ENCODE peak calls at places on chromosomes 16 and 17, in seven cellular contexts. One of them, this sample, is unnamed.

GRCh38 chr17:19003966-19004600 is 481 bp downstream of the FAM83G start:
- DNase-seq in prostate gland: no peak
- DNase-seq in tibial nerve: no peak
- DNase-seq in neuronal stem cell: peak; percentile 32
- DNase-seq in hepatocyte: peak; percentile 81
- DNase-seq in uterus: peak; percentile 35
- DNase-seq in upper lobe of right lung: peak; percentile 73
- DNase-seq in this sample: peak; percentile 74

GRCh38 chr16:89445166-89445565 is 45.2 kb downstream of the ANKRD11 start:
- DNase-seq in prostate gland: no peak
- DNase-seq in tibial nerve: no peak
- DNase-seq in upper lobe of right lung: no peak
- DNase-seq in uterus: no peak
- DNase-seq in hepatocyte: no peak
- DNase-seq in neuronal stem cell: no peak
- DNase-seq in this sample: no peak

GRCh38 chr17:1203111-1203966 is 23.6 kb upstream of the ABR start:
- DNase-seq in uterus: peak; percentile 64
- DNase-seq in tibial nerve: peak; percentile 60
- DNase-seq in upper lobe of right lung: peak; percentile 86
- DNase-seq in prostate gland: peak; percentile 37
- DNase-seq in neuronal stem cell: peak; percentile 73
- DNase-seq in hepatocyte: peak; percentile 86
- DNase-seq in this sample: peak; percentile 75

GRCh38 chr16:70572050-70572925 is 48.7 kb downstream of the SF3B3 start:
- DNase-seq in neuronal stem cell: no peak
- DNase-seq in prostate gland: no peak
- DNase-seq in tibial nerve: no peak
- DNase-seq in hepatocyte: no peak
- DNase-seq in upper lobe of right lung: no peak
- DNase-seq in uterus: no peak
- DNase-seq in this sample: no peak

GRCh38 chr16:14042706-14043105 is 28.4 kb upstream of the MRTFB start:
- DNase-seq in uterus: no peak
- DNase-seq in prostate gland: no peak
- DNase-seq in neuronal stem cell: no peak
- DNase-seq in hepatocyte: no peak
- DNase-seq in tibial nerve: no peak
- DNase-seq in upper lobe of right lung: no peak
- DNase-seq in this sample: no peak

GRCh38 chr17:44222112-44222869 is 2.8 kb upstream of the UBTF start:
- DNase-seq in hepatocyte: peak; percentile 78
- DNase-seq in tibial nerve: peak; percentile 79
- DNase-seq in prostate gland: peak; percentile 74
- DNase-seq in upper lobe of right lung: peak; percentile 90
- DNase-seq in neuronal stem cell: peak; percentile 67
- DNase-seq in uterus: peak; percentile 81
- DNase-seq in this sample: peak; percentile 91

GRCh38 chr17:3683054-3683511 is 12.9 kb downstream of the P2RX5 start:
- DNase-seq in upper lobe of right lung: no peak
- DNase-seq in tibial nerve: no peak
- DNase-seq in neuronal stem cell: no peak
- DNase-seq in prostate gland: no peak
- DNase-seq in hepatocyte: no peak
- DNase-seq in uterus: no peak
- DNase-seq in this sample: no peak

GRCh38 chr17:63349478-63350000 is 96.6 kb downstream of the CYB561 start:
- DNase-seq in prostate gland: no peak
- DNase-seq in tibial nerve: no peak
- DNase-seq in neuronal stem cell: no peak
- DNase-seq in upper lobe of right lung: no peak
- DNase-seq in uterus: no peak
- DNase-seq in hepatocyte: no peak
- DNase-seq in this sample: no peak

GRCh38 chr16:4093495-4094137 is 22.6 kb downstream of the ADCY9 start:
- DNase-seq in uterus: peak; percentile 39
- DNase-seq in prostate gland: no peak
- DNase-seq in upper lobe of right lung: peak; percentile 76
- DNase-seq in hepatocyte: no peak
- DNase-seq in tibial nerve: no peak
- DNase-seq in neuronal stem cell: no peak
- DNase-seq in this sample: no peak

GRCh38 chr17:40448639-40449261 is 5.5 kb downstream of the IGFBP4 start:
- DNase-seq in uterus: no peak
- DNase-seq in tibial nerve: no peak
- DNase-seq in neuronal stem cell: no peak
- DNase-seq in hepatocyte: peak; percentile 74
- DNase-seq in prostate gland: no peak
- DNase-seq in upper lobe of right lung: peak; percentile 76
- DNase-seq in this sample: peak; percentile 89

GRCh38 chr16:27813591-27813990 is 249.9 kb downstream of the GSG1L start:
- DNase-seq in hepatocyte: no peak
- DNase-seq in tibial nerve: no peak
- DNase-seq in upper lobe of right lung: peak; percentile 38
- DNase-seq in neuronal stem cell: no peak
- DNase-seq in prostate gland: no peak
- DNase-seq in uterus: no peak
- DNase-seq in this sample: no peak

GRCh38 chr17:27810211-27810901 is 10.0 kb upstream of the NOS2 start:
- DNase-seq in upper lobe of right lung: no peak
- DNase-seq in hepatocyte: peak; percentile 23
- DNase-seq in prostate gland: no peak
- DNase-seq in uterus: no peak
- DNase-seq in neuronal stem cell: no peak
- DNase-seq in tibial nerve: no peak
- DNase-seq in this sample: no peak

GRCh38 chr17:28961391-28961790 is 10.1 kb upstream of the PHF12 start:
- DNase-seq in prostate gland: no peak
- DNase-seq in upper lobe of right lung: peak; percentile 49
- DNase-seq in hepatocyte: no peak
- DNase-seq in tibial nerve: no peak
- DNase-seq in neuronal stem cell: no peak
- DNase-seq in uterus: no peak
- DNase-seq in this sample: no peak

DNA sequence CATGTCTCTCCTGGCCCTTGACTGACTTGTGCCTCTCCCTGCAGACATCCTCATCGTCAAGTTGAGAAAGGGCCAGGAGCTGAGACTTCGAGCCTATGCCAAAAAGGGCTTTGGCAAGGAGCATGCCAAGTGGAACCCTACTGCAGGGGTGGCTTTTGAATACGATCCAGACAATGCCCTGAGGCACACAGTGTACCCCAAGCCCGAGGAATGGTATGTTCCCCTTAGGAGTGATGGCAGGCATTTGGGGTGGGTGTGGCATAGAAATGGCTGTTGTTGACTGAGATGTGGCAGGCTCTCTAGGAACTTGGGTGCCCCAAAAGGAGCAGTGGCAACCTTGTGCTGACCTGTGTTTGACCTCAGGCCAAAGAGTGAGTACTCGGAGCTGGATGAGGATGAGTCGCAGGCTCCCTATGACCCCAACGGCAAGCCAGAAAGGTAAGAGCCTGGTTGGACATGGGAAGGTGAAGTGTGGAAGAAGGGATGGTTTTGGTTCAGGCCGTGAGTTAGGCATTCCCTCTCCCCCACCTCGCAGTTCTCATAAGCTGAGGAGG is 7.5 kb downstream of the POLR2C start:
- DNase-seq in uterus: no peak
- DNase-seq in tibial nerve: no peak
- DNase-seq in prostate gland: no peak
- DNase-seq in upper lobe of right lung: no peak
- DNase-seq in neuronal stem cell: no peak
- DNase-seq in hepatocyte: no peak
- DNase-seq in this sample: no peak
- H3K27ac ChIP-seq in uterus: no peak overlapping the region
- H3K27ac ChIP-seq in tibial nerve: no peak overlapping the region
- H3K27ac ChIP-seq in prostate gland: no peak overlapping the region
- H3K27ac ChIP-seq in upper lobe of right lung: no peak overlapping the region
- H3K27ac ChIP-seq in neuronal stem cell: no peak overlapping the region
- H3K27ac ChIP-seq in hepatocyte: peak overlapping the region; percentile 88
- H3K27ac ChIP-seq in this sample: peak overlapping the region; percentile 62

GRCh38 chr17:77035526-77035925 is 105.2 kb upstream of the SEC14L1 start:
- DNase-seq in upper lobe of right lung: no peak
- DNase-seq in neuronal stem cell: no peak
- DNase-seq in tibial nerve: no peak
- DNase-seq in prostate gland: no peak
- DNase-seq in hepatocyte: no peak
- DNase-seq in uterus: no peak
- DNase-seq in this sample: no peak
- H3K4me1 ChIP-seq in upper lobe of right lung: no peaks in the 10 kb centered on the region
- H3K4me1 ChIP-seq in neuronal stem cell: peaks cover 6% of the 10 kb centered on the region
- H3K4me1 ChIP-seq in tibial nerve: no peaks in the 10 kb centered on the region
- H3K4me1 ChIP-seq in prostate gland: no peaks in the 10 kb centered on the region
- H3K4me1 ChIP-seq in hepatocyte: no peaks in the 10 kb centered on the region
- H3K4me1 ChIP-seq in uterus: no peaks in the 10 kb centered on the region
- H3K4me1 ChIP-seq in this sample: no peaks in the 10 kb centered on the region

DNA sequence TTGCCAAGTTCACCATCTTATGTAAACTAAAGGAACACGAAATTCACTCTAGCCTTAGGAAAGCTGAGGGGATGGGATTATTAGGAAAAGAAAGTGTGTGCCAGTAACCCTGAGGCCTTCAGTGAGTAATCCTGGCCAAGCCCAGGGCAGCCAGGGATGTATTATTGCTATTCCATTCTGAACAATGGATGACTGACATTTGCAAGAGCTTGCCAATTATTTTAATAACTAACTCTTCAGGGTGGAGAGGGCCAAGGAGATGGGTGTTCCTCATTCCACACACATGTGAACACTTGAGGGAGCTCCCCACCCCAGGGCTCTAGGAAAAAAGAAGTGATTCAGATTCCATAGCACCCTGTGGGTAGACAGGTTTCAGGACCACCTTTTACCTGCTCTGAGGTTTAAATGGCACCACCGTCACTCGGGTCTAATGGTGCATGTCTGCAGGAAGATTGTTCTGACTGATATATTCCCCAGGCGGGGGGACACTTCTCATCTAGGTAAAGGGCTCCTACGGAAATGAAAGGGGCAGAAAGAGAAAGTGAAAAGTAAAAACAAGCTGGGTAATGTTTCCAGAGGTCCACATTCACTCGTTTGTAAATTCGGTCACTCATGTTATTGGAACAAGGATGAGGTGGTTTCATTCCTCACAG is 41.5 kb downstream of the TK2 start:
- DNase-seq in hepatocyte: no peak
- DNase-seq in prostate gland: peak; percentile 81
- DNase-seq in neuronal stem cell: no peak
- DNase-seq in uterus: peak; percentile 1
- DNase-seq in tibial nerve: no peak
- DNase-seq in upper lobe of right lung: no peak
- DNase-seq in this sample: no peak
- H3K27ac ChIP-seq in hepatocyte: no peak overlapping the region
- H3K27ac ChIP-seq in prostate gland: peak overlapping the region; percentile 73
- H3K27ac ChIP-seq in neuronal stem cell: no peak overlapping the region
- H3K27ac ChIP-seq in uterus: no peak overlapping the region
- H3K27ac ChIP-seq in tibial nerve: peak overlapping the region; percentile 2
- H3K27ac ChIP-seq in upper lobe of right lung: peak overlapping the region; percentile 67
- H3K27ac ChIP-seq in this sample: no peak overlapping the region

DNA sequence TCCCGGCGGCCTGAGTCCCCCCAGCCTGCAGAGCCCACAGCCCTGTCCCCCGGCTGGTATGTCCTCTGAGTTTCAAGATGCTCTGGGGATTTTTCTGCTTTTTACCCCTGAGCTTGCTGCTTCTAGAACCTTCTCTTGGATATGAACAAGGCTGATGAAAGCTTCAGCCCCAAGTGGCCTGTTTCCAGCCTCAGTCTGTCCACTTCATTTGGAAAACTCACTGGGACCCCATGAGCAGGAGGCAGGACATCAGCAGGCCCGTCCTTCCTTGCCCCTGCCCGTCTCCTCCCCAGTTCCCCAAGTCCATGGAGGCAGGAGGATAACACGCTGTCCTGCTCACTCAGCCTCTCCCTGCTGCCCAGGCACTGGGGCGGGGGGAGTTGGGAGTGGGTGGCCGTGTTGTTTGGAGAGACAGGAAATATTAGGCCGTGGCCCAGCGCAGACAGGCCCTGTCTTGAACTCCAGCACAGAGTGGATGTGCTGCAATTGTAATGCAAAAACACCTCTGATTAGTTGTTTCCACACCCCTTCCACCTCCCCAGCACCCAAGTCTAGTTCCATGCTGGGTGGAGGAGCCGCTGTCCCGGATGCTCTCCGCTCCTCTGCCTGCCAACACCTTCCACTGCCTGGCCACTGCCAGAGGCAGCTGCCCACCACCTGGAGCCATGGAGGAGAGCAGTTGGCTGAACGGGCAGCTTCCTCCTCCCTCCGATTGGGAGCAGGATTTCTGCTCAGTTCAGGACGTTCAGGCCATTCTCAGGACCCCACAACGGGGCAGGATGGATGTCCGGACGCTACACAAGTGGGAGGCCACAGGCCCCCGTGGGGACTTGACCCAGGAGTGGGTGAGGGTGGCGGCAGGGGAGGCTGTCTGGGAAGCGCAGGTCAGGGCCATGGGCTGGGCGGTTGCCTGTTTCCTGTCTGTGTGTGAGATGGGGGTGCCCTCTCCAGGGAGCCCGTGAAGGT is 216.9 kb upstream of the GSE1 start:
- DNase-seq in prostate gland: peak; percentile 62
- DNase-seq in neuronal stem cell: no peak
- DNase-seq in tibial nerve: no peak
- DNase-seq in upper lobe of right lung: peak; percentile 62
- DNase-seq in uterus: peak; percentile 59
- DNase-seq in hepatocyte: no peak
- DNase-seq in this sample: peak; percentile 20
- H3K4me1 ChIP-seq in prostate gland: peaks cover 8% of the 10 kb centered on the region
- H3K4me1 ChIP-seq in neuronal stem cell: peaks cover 37% of the 10 kb centered on the region
- H3K4me1 ChIP-seq in tibial nerve: no peaks in the 10 kb centered on the region
- H3K4me1 ChIP-seq in upper lobe of right lung: peaks cover 35% of the 10 kb centered on the region
- H3K4me1 ChIP-seq in uterus: peaks cover 26% of the 10 kb centered on the region
- H3K4me1 ChIP-seq in hepatocyte: peaks cover 54% of the 10 kb centered on the region
- H3K4me1 ChIP-seq in this sample: no peaks in the 10 kb centered on the region

DNA sequence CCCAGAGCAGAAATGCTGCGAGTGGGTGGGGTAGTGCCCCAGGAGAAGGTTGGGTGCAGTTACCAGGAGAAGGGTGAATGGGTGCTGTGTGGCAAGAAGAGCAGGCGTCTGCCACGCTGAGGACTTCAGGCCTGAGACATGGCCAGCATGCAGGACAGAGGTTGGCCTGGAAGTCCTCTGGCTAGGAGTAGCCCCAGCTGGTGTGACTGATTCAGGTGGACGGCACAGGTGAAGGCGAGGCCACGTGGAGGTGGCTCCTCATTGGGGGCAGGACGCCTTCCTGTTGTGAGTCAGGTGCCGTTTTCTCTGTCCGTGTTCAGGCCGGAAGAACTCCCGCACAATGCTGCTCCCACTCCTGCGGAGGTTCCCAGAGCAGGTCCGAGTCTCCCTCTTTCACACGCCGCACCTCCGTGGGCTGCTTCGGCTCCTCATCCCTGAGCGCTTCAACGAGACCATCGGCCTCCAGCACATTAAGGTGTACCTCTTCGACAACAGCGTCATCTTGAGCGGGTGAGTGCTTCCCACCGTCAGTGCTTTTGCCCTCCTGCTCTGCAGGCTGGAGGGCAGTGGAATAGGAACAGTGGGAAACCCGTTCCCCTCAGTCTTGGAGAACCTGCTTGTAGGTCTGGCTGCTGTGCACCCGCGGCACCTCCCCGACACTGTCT is 20.7 kb downstream of the PGS1 start:
- DNase-seq in prostate gland: no peak
- DNase-seq in upper lobe of right lung: no peak
- DNase-seq in hepatocyte: no peak
- DNase-seq in tibial nerve: no peak
- DNase-seq in uterus: no peak
- DNase-seq in neuronal stem cell: no peak
- DNase-seq in this sample: no peak
- H3K27ac ChIP-seq in prostate gland: no peak overlapping the region
- H3K27ac ChIP-seq in upper lobe of right lung: no peak overlapping the region
- H3K27ac ChIP-seq in hepatocyte: peak overlapping the region; percentile 14
- H3K27ac ChIP-seq in tibial nerve: no peak overlapping the region
- H3K27ac ChIP-seq in uterus: no peak overlapping the region
- H3K27ac ChIP-seq in neuronal stem cell: no peak overlapping the region
- H3K27ac ChIP-seq in this sample: no peak overlapping the region

This sample was measured in colonic mucosa.